ENCODE peak calls at places on chromosomes 11 and 22, in six cellular contexts. C is activated T-cell treated with anti-CD3 and anti-CD28 coated beads for 1 hour; D is stimulated activated CD4-positive, alpha-beta T cell treated with anti-CD3 and anti-CD28 coated beads, Interleukin-15, amount 100 ng/mL, for 1 hour; M is omental fat pad; T is GM12878; F is T-helper 2 cell. A is an unnamed sample.
A peak's percentile ranks its signal among the peaks of the same experiment; 100 is the strongest.

GRCh38 chr11:17382046-17382728 is 6.3 kb downstream of the KCNJ11 start:
- DNase-seq in F (no peak), T (no peak), M (no peak), D (no peak), C (no peak), A (no peak)

GRCh38 chr11:76186776-76187279 is 19.5 kb downstream of the WNT11 start:
- DNase-seq in D (no peak), M (no peak), T (no peak), C (no peak), F (no peak), A (no peak)

GRCh38 chr22:39534591-39535301 is 2.2 kb upstream of the RPS19BP1 start:
- DNase-seq in M (peak; percentile 93), T (no peak), D (peak; percentile 77), C (peak; percentile 80), F (peak; percentile 75), A (no peak)

GRCh38 chr11:17343907-17344306 is 7.7 kb upstream of the NCR3LG1 start:
- DNase-seq in M (no peak), D (no peak), C (no peak), T (no peak), F (no peak), A (no peak)

GRCh38 chr11:114972105-114972504 is 293.8 kb downstream of the NXPE2 start:
- DNase-seq in C (no peak), T (no peak), D (no peak), F (no peak), M (no peak), A (no peak)

GRCh38 chr11:61777234-61778090 is 14.9 kb downstream of the TMEM258 start:
- DNase-seq in M (no peak), T (no peak), C (peak; percentile 54), F (peak; percentile 42), D (peak; percentile 60), A (no peak)

GRCh38 chr11:37881741-37882140 is 1283.7 kb upstream of the RAG2 start:
- DNase-seq in T (no peak), F (no peak), D (no peak), M (no peak), C (no peak), A (no peak)

GRCh38 chr11:128886401-128887119 is 4.6 kb upstream of the KCNJ5 start:
- DNase-seq in T (no peak), F (no peak), C (no peak), M (no peak), D (no peak), A (no peak)

GRCh38 chr11:92415246-92415645 is 190.6 kb downstream of the FAT3 start:
- DNase-seq in C (no peak), M (no peak), T (no peak), F (no peak), D (no peak), A (no peak)

GRCh38 chr22:50621948-50622722 is 5.8 kb downstream of the ARSA start:
- DNase-seq in C (no peak), T (peak; percentile 15), F (no peak), D (no peak), M (no peak), A (no peak)

GRCh38 chr11:7513210-7514098 is at the start of gene PPFIBP2:
- DNase-seq in T (no peak), M (no peak), C (peak; percentile 77), D (peak; percentile 83), F (peak; percentile 70), A (peak; percentile 91)

GRCh38 chr11:47532597-47533213 is 20.2 kb downstream of the CELF1 start:
- DNase-seq in D (no peak), C (no peak), T (no peak), M (no peak), F (no peak), A (no peak)

GRCh38 chr11:70504246-70505020 is 106.1 kb downstream of the CTTN start:
- DNase-seq in T (no peak), F (no peak), C (no peak), D (no peak), M (no peak), A (no peak)